ENCODE peak calls at places on chromosome 14, in four cellular contexts. One of them, this sample, is unnamed.

GRCh38 chr14:68814376-68815287 is 21.8 kb upstream of the ZFP36L1 start:
- DNase-seq in HepG2: peak
- DNase-seq in K562: no peak
- DNase-seq in GM12878: peak
- DNase-seq in this sample: peak

GRCh38 chr14:68449565-68450295 is 343.1 kb downstream of the ZFP36L1 start:
- DNase-seq in HepG2: no peak
- DNase-seq in K562: no peak
- DNase-seq in GM12878: no peak
- DNase-seq in this sample: no peak

GRCh38 chr14:96160913-96161310 is 43.7 kb upstream of the BDKRB2 start:
- DNase-seq in HepG2: no peak
- DNase-seq in GM12878: no peak
- DNase-seq in K562: no peak
- DNase-seq in this sample: no peak

GRCh38 chr14:30129795-30130194 is 202.1 kb upstream of the PRKD1 start:
- DNase-seq in GM12878: no peak
- DNase-seq in K562: no peak
- DNase-seq in HepG2: no peak
- DNase-seq in this sample: no peak

GRCh38 chr14:97900187-97900586 is 1103.0 kb downstream of the VRK1 start:
- DNase-seq in GM12878: no peak
- DNase-seq in HepG2: no peak
- DNase-seq in K562: no peak
- DNase-seq in this sample: no peak

GRCh38 chr14:72443991-72444431 is 449.9 kb downstream of the DPF3 start:
- DNase-seq in HepG2: no peak
- DNase-seq in GM12878: peak
- DNase-seq in K562: no peak
- DNase-seq in this sample: no peak

GRCh38 chr14:24712374-24712773 is 78.4 kb upstream of the GZMB start:
- DNase-seq in GM12878: no peak
- DNase-seq in HepG2: no peak
- DNase-seq in K562: no peak
- DNase-seq in this sample: no peak

GRCh38 chr14:67269338-67270060 is 28.3 kb downstream of the PALS1 start:
- DNase-seq in K562: no peak
- DNase-seq in GM12878: no peak
- DNase-seq in HepG2: no peak
- DNase-seq in this sample: no peak

GRCh38 chr14:39176263-39177167 is 1.5 kb downstream of the PNN start:
- DNase-seq in GM12878: no peak
- DNase-seq in K562: no peak
- DNase-seq in HepG2: no peak
- DNase-seq in this sample: no peak

GRCh38 chr14:64758025-64758521 is 53.8 kb downstream of the PLEKHG3 start:
- DNase-seq in GM12878: no peak
- DNase-seq in K562: no peak
- DNase-seq in HepG2: no peak
- DNase-seq in this sample: no peak

GRCh38 chr14:99939421-99939820 is 125.8 kb upstream of the EVL start:
- DNase-seq in K562: no peak
- DNase-seq in HepG2: no peak
- DNase-seq in GM12878: no peak
- DNase-seq in this sample: no peak

GRCh38 chr14:104188727-104189400 is 50.5 kb downstream of the KIF26A start:
- DNase-seq in GM12878: no peak
- DNase-seq in K562: no peak
- DNase-seq in HepG2: no peak
- DNase-seq in this sample: no peak

GRCh38 chr14:94051115-94051514 is 25.0 kb downstream of the OTUB2 start:
- DNase-seq in HepG2: no peak
- DNase-seq in GM12878: no peak
- DNase-seq in K562: no peak
- DNase-seq in this sample: peak

DNA sequence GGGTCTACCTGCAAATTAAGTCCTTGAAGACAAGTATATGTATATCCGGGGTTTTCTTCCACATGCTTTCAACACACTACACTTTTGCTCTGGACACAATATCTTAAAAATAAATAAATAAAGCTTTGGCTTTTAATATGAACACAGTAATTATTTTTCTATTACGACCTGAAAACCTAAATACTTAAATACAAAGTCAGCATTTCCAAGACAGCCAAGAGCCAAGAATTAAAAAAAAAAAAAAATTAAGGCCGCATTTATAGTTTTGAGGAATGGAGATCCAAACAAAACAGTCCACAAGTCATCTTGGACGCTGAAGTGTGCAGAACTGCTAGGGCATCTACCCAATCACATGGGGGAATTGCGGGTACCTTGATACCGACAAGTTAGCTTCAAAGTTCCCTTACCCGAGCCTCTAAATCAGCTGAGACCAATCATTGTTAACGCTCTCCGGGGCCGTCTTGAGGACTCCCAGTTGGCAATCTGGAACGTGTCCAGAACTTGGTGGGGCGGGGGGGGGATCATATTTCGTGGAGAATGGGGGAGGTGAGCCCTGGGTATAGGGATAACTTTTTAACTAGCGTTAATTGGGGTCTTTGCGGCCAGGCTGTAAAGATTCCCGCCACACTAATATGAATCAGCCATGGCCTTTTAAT is 731 bp upstream of the PCNX4 start:
- DNase-seq in HepG2: no peak
- DNase-seq in GM12878: no peak
- DNase-seq in K562: peak
- DNase-seq in this sample: no peak
- TF ChIP-seq USF2 in HepG2: no peak
- TF ChIP-seq USF2 in GM12878: no peak
- TF ChIP-seq USF2 in K562: no peak
- TF ChIP-seq USF2 in this sample: no peak

DNA sequence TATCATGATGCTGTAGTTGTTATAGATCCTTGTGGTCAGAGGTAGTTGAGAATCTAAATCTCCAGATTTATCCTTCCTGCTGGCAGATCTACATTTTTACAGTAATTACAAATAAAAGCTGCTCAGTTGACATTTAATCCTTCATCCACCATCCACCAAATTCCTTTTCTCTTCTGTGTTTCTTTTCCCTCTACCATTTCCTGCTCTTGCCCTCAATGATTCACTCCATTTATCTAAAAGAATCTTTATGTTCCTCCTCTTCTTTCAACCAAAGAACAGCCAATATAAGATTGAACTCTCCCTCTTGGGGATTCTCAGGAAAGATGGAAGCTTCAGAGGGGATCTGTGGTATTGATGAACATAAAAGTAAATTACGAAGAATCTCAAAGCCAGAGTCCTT is 4.4 kb downstream of the MAP4K5 start:
- DNase-seq in GM12878: no peak
- DNase-seq in HepG2: no peak
- DNase-seq in K562: no peak
- DNase-seq in this sample: no peak
- TF ChIP-seq CBFB in GM12878: no peak
- TF ChIP-seq CBFB in HepG2: no peak
- TF ChIP-seq CBFB in K562: no peak
- TF ChIP-seq CBFB in this sample: no peak

DNA sequence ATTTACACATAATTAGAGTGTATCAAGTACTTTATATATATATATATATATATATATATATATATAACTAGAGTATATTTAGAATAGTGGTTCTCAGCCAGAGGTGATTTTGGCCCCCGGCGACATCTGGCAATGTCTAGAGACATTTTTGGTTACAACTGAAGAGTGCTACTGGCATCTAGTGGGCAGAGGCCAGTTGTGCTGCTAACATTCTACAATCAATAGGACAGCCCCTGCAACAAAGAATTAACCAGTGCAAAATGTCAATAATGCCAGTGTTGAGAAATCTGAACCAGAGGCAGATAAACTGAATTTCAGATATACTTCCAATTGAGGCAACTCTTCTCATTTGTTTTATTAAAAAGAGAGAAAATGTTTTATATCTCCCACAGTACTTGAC is 8.9 kb downstream of the GTF2A1 start:
- DNase-seq in HepG2: peak
- DNase-seq in K562: no peak
- DNase-seq in GM12878: no peak
- DNase-seq in this sample: no peak
- TF ChIP-seq USF2 in HepG2: no peak
- TF ChIP-seq USF2 in K562: no peak
- TF ChIP-seq USF2 in GM12878: no peak
- TF ChIP-seq USF2 in this sample: no peak

GRCh38 chr14:90804776-90805391 is 11.3 kb downstream of the TTC7B start:
- DNase-seq in HepG2: no peak
- DNase-seq in K562: no peak
- DNase-seq in GM12878: no peak
- DNase-seq in this sample: no peak
- TF ChIP-seq CBFB in HepG2: no peak
- TF ChIP-seq CBFB in K562: no peak
- TF ChIP-seq CBFB in GM12878: no peak
- TF ChIP-seq CBFB in this sample: no peak

DNA sequence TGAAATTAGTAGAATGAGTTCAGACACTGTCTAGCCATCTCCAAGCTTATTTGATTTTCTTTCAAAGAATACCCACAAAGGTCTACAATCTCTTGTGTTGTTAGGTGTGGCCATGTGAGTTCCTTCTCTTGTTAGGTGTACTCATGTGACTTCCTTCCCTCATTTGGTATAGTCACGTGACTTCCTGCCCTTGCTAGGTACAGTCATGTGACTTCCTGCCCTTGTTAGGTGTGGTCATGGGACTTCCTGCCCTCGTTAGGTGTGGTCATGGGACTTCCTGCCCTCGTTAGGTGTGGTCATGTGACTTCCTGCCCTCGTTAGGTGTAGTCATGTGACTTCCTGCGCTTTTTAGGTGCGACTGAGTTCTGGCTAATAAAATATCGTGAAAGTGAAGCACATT is 179.6 kb downstream of the TMX1 start:
- DNase-seq in GM12878: no peak
- DNase-seq in HepG2: no peak
- DNase-seq in K562: peak
- DNase-seq in this sample: no peak
- TF ChIP-seq USF2 in GM12878: peak
- TF ChIP-seq USF2 in HepG2: peak
- TF ChIP-seq USF2 in K562: peak
- TF ChIP-seq USF2 in this sample: peak

GRCh38 chr14:102145395-102145794 is 5.7 kb downstream of the WDR20 start:
- DNase-seq in HepG2: no peak
- DNase-seq in K562: no peak
- DNase-seq in GM12878: no peak
- DNase-seq in this sample: no peak

GRCh38 chr14:102140750-102141145 is 1.1 kb downstream of the WDR20 start:
- DNase-seq in HepG2: no peak
- DNase-seq in GM12878: no peak
- DNase-seq in K562: no peak
- DNase-seq in this sample: no peak

GRCh38 chr14:102141797-102142196 is 2.1 kb downstream of the WDR20 start:
- DNase-seq in K562: no peak
- DNase-seq in HepG2: no peak
- DNase-seq in GM12878: no peak
- DNase-seq in this sample: no peak

GRCh38 chr14:102146423-102146822 is 6.7 kb downstream of the WDR20 start:
- DNase-seq in K562: no peak
- DNase-seq in GM12878: no peak
- DNase-seq in HepG2: no peak
- DNase-seq in this sample: no peak

DNA sequence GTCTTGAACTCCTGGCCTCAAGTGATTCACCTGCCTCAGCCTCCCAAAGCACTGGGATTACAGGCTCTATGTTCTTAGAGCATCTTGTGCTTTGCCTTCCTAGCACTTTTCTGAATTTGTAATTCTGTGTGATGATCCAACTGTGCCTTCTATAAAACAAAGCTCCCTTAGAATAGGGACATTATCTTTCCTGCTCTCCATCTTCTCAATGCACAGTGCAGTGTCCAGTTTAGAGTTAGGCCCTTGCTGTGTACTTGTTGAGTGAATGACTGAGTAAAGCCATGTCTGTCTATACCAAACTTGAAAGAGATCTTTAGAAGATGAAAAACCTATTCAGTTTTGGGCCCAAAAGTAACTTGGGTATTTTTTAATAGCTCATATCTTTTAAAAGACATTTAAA is 5.2 kb downstream of the WDR20 start:
- DNase-seq in K562: no peak
- DNase-seq in HepG2: no peak
- DNase-seq in GM12878: no peak
- DNase-seq in this sample: no peak
- TF ChIP-seq CBFB in K562: no peak
- TF ChIP-seq CBFB in HepG2: no peak
- TF ChIP-seq CBFB in GM12878: no peak
- TF ChIP-seq CBFB in this sample: no peak

GRCh38 chr14:23119362-23120327 is 590 bp upstream of the CEBPE start:
- DNase-seq in K562: no peak
- DNase-seq in HepG2: no peak
- DNase-seq in GM12878: no peak
- DNase-seq in this sample: no peak

GRCh38 chr14:23121401-23121800 is 2.3 kb upstream of the CEBPE start:
- DNase-seq in HepG2: no peak
- DNase-seq in GM12878: no peak
- DNase-seq in K562: no peak
- DNase-seq in this sample: no peak

GRCh38 chr14:23117371-23118020 is 1.6 kb downstream of the CEBPE start:
- DNase-seq in GM12878: no peak
- DNase-seq in K562: no peak
- DNase-seq in HepG2: no peak
- DNase-seq in this sample: no peak

GRCh38 chr14:23120405-23121251 is 1.6 kb upstream of the CEBPE start:
- DNase-seq in HepG2: peak
- DNase-seq in K562: peak
- DNase-seq in GM12878: peak
- DNase-seq in this sample: peak

DNA sequence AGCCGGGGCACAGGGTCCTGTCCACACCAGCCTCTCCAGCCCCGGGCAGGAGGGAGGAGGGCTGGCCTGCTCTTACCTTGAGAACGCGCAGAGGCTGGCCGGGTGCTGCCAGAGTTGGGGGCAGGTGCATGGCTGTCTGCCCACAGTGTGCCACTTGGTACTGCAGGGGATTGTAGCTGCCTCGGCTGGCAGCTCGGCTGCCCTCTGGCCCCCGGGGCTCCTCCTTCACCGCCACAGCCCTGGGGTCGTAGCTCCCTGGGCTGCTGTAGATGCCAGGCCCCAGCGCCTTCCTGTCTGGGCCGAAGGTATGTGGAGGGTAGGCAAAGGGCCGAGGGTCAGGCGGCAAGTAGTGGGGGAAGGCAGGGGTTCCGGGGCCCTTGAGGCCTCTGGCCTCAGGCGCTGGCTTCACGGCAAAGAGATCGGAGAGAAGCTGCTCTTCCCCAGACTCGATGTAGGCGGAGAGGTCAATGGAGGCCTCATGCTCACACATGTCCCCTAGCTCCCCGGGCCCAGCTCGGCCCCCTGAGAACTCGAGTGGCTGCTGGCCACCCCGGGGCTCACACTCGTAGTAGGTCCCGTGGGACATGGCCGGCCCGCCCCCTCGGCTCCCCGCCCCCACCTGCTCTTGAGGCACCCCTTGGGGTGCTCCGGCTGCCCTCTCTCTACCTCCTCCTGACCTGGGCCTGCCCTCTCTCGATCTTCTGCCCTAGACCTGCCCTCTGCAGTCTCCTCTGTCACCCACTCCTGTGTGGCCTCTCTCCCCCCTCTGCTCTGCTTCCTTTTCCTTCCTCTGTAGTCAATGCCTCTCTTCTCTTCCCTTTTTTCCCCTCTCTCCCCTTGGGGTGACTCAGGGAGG is at the start of gene CEBPE:
- DNase-seq in GM12878: no peak
- DNase-seq in HepG2: no peak
- DNase-seq in K562: no peak
- DNase-seq in this sample: no peak
- TF ChIP-seq USF2 in GM12878: no peak
- TF ChIP-seq USF2 in HepG2: no peak
- TF ChIP-seq USF2 in K562: no peak
- TF ChIP-seq USF2 in this sample: no peak

This sample was measured in WTC11.